ENCODE peak calls at places on chromosomes 13 and 19, in four cellular contexts. One of them, this sample, is unnamed.

GRCh38 chr13:34066344-34066743 is 248.4 kb downstream of the RFC3 start:
- DNase-seq in neural crest cell: no peak
- DNase-seq in kidney tubule cell: no peak
- DNase-seq in NCI-H1436 treated with DMSO at 0.1 percent for 48 hours: no peak
- DNase-seq in this sample: no peak

GRCh38 chr19:44303976-44304568 is 753 bp downstream of the ZNF235 start:
- DNase-seq in neural crest cell: no peak
- DNase-seq in NCI-H1436 treated with DMSO at 0.1 percent for 48 hours: no peak
- DNase-seq in kidney tubule cell: peak; percentile 33
- DNase-seq in this sample: peak; percentile 12

GRCh38 chr19:2199215-2199614 is 35.5 kb downstream of the DOT1L start:
- DNase-seq in kidney tubule cell: no peak
- DNase-seq in NCI-H1436 treated with DMSO at 0.1 percent for 48 hours: no peak
- DNase-seq in neural crest cell: peak; percentile 13
- DNase-seq in this sample: peak; percentile 55

GRCh38 chr13:49262634-49263033 is 14.9 kb downstream of the CDADC1 start:
- DNase-seq in neural crest cell: no peak
- DNase-seq in kidney tubule cell: no peak
- DNase-seq in NCI-H1436 treated with DMSO at 0.1 percent for 48 hours: no peak
- DNase-seq in this sample: no peak

GRCh38 chr19:2045501-2046045 is 5.5 kb downstream of the MKNK2 start:
- DNase-seq in kidney tubule cell: no peak
- DNase-seq in neural crest cell: no peak
- DNase-seq in NCI-H1436 treated with DMSO at 0.1 percent for 48 hours: no peak
- DNase-seq in this sample: no peak

GRCh38 chr19:39463403-39463802 is 17.2 kb upstream of the TIMM50 start:
- DNase-seq in kidney tubule cell: no peak
- DNase-seq in neural crest cell: no peak
- DNase-seq in NCI-H1436 treated with DMSO at 0.1 percent for 48 hours: no peak
- DNase-seq in this sample: no peak

GRCh38 chr13:52651880-52652169 is 811 bp upstream of the SUGT1 start:
- DNase-seq in kidney tubule cell: no peak
- DNase-seq in NCI-H1436 treated with DMSO at 0.1 percent for 48 hours: no peak
- DNase-seq in neural crest cell: no peak
- DNase-seq in this sample: no peak

GRCh38 chr19:53945441-53945840 is 17.3 kb upstream of the CACNG8 start:
- DNase-seq in kidney tubule cell: no peak
- DNase-seq in NCI-H1436 treated with DMSO at 0.1 percent for 48 hours: no peak
- DNase-seq in neural crest cell: no peak
- DNase-seq in this sample: no peak

GRCh38 chr19:55705972-55706371 is 30.9 kb downstream of the EPN1 start:
- DNase-seq in NCI-H1436 treated with DMSO at 0.1 percent for 48 hours: no peak
- DNase-seq in neural crest cell: no peak
- DNase-seq in kidney tubule cell: no peak
- DNase-seq in this sample: no peak

GRCh38 chr13:35747594-35747993 is 271.1 kb upstream of the MAB21L1 start:
- DNase-seq in kidney tubule cell: no peak
- DNase-seq in neural crest cell: no peak
- DNase-seq in NCI-H1436 treated with DMSO at 0.1 percent for 48 hours: no peak
- DNase-seq in this sample: no peak

GRCh38 chr19:18488838-18489626 is 32.8 kb downstream of the ELL start:
- DNase-seq in kidney tubule cell: peak; percentile 45
- DNase-seq in neural crest cell: peak; percentile 53
- DNase-seq in NCI-H1436 treated with DMSO at 0.1 percent for 48 hours: no peak
- DNase-seq in this sample: peak; percentile 70

GRCh38 chr19:4713384-4713951 is 10.2 kb downstream of the DPP9 start:
- DNase-seq in NCI-H1436 treated with DMSO at 0.1 percent for 48 hours: no peak
- DNase-seq in kidney tubule cell: peak; percentile 93
- DNase-seq in neural crest cell: no peak
- DNase-seq in this sample: no peak

GRCh38 chr13:27043013-27043412 is 128.6 kb downstream of the USP12 start:
- DNase-seq in neural crest cell: no peak
- DNase-seq in kidney tubule cell: peak; percentile 96
- DNase-seq in NCI-H1436 treated with DMSO at 0.1 percent for 48 hours: no peak
- DNase-seq in this sample: no peak

GRCh38 chr13:103315701-103316100 is 249.5 kb upstream of the SLC10A2 start:
- DNase-seq in NCI-H1436 treated with DMSO at 0.1 percent for 48 hours: no peak
- DNase-seq in kidney tubule cell: peak; percentile 20
- DNase-seq in neural crest cell: no peak
- DNase-seq in this sample: no peak

GRCh38 chr19:34974631-34975030 is 10.6 kb upstream of the ZNF792 start:
- DNase-seq in kidney tubule cell: no peak
- DNase-seq in NCI-H1436 treated with DMSO at 0.1 percent for 48 hours: no peak
- DNase-seq in neural crest cell: no peak
- DNase-seq in this sample: no peak

GRCh38 chr13:89380101-89380500 is 1708.9 kb downstream of the SLITRK5 start:
- DNase-seq in neural crest cell: no peak
- DNase-seq in kidney tubule cell: peak; percentile 94
- DNase-seq in NCI-H1436 treated with DMSO at 0.1 percent for 48 hours: no peak
- DNase-seq in this sample: no peak

GRCh38 chr13:26941345-26942174 is 181.0 kb upstream of the GPR12 start:
- DNase-seq in NCI-H1436 treated with DMSO at 0.1 percent for 48 hours: no peak
- DNase-seq in neural crest cell: no peak
- DNase-seq in kidney tubule cell: peak; percentile 76
- DNase-seq in this sample: no peak

GRCh38 chr13:48158915-48159314 is 64.0 kb upstream of the MED4 start:
- DNase-seq in neural crest cell: no peak
- DNase-seq in kidney tubule cell: peak; percentile 40
- DNase-seq in NCI-H1436 treated with DMSO at 0.1 percent for 48 hours: no peak
- DNase-seq in this sample: no peak

GRCh38 chr13:73428706-73429105 is 369.9 kb downstream of the KLF5 start:
- DNase-seq in NCI-H1436 treated with DMSO at 0.1 percent for 48 hours: no peak
- DNase-seq in kidney tubule cell: no peak
- DNase-seq in neural crest cell: no peak
- DNase-seq in this sample: no peak

GRCh38 chr19:18665771-18666202 is 17.7 kb upstream of the CRTC1 start:
- DNase-seq in neural crest cell: no peak
- DNase-seq in NCI-H1436 treated with DMSO at 0.1 percent for 48 hours: no peak
- DNase-seq in kidney tubule cell: no peak
- DNase-seq in this sample: no peak

GRCh38 chr19:14542721-14543328 is 13.4 kb downstream of the TECR start:
- DNase-seq in NCI-H1436 treated with DMSO at 0.1 percent for 48 hours: no peak
- DNase-seq in kidney tubule cell: no peak
- DNase-seq in neural crest cell: no peak
- DNase-seq in this sample: no peak

GRCh38 chr19:13381827-13382632 is 124.2 kb downstream of the CACNA1A start:
- DNase-seq in NCI-H1436 treated with DMSO at 0.1 percent for 48 hours: no peak
- DNase-seq in kidney tubule cell: no peak
- DNase-seq in neural crest cell: no peak
- DNase-seq in this sample: no peak

GRCh38 chr19:916645-917322 is 349 bp upstream of the KISS1R start:
- DNase-seq in neural crest cell: no peak
- DNase-seq in kidney tubule cell: no peak
- DNase-seq in NCI-H1436 treated with DMSO at 0.1 percent for 48 hours: no peak
- DNase-seq in this sample: no peak

GRCh38 chr19:42140125-42140754 is 8.0 kb upstream of the POU2F2 start:
- DNase-seq in kidney tubule cell: peak; percentile 65
- DNase-seq in NCI-H1436 treated with DMSO at 0.1 percent for 48 hours: no peak
- DNase-seq in neural crest cell: peak; percentile 79
- DNase-seq in this sample: peak; percentile 94

GRCh38 chr19:30423481-30423880 is 51.3 kb downstream of the ZNF536 start:
- DNase-seq in neural crest cell: no peak
- DNase-seq in NCI-H1436 treated with DMSO at 0.1 percent for 48 hours: no peak
- DNase-seq in kidney tubule cell: no peak
- DNase-seq in this sample: no peak

GRCh38 chr19:41998246-41999020 is 4.4 kb upstream of the ATP1A3 start:
- DNase-seq in neural crest cell: peak; percentile 72
- DNase-seq in NCI-H1436 treated with DMSO at 0.1 percent for 48 hours: no peak
- DNase-seq in kidney tubule cell: peak; percentile 38
- DNase-seq in this sample: peak; percentile 85

GRCh38 chr13:60369242-60369641 is 27.8 kb upstream of the TDRD3 start:
- DNase-seq in kidney tubule cell: peak; percentile 4
- DNase-seq in NCI-H1436 treated with DMSO at 0.1 percent for 48 hours: no peak
- DNase-seq in neural crest cell: no peak
- DNase-seq in this sample: no peak

This sample was measured in nephron progenitor cell.